ENCODE peak calls at places on chromosome 4, in nine cellular contexts. G is stomach, H is ovary, E is heart right ventricle, Q is mammary epithelial cell, X is H9, D is fibroblast of lung, B is right cardiac atrium, I is neural progenitor cell. V is an unnamed sample.

GRCh38 chr4:79528241-79528706 is 120.2 kb upstream of the GK2 start:
- DNase-seq in X (no peak), E (no peak), I (no peak), G (no peak), Q (peak; percentile 52), D (peak; percentile 61), H (no peak), B (peak; percentile 35), V (no peak)

GRCh38 chr4:168631241-168632151 is 134.6 kb downstream of the PALLD start:
- DNase-seq in H (peak; percentile 78), Q (peak; percentile 80), B (peak; percentile 86), G (peak; percentile 69), I (peak; percentile 94), X (peak; percentile 73), D (peak; percentile 82), E (peak; percentile 75), V (peak; percentile 58)

GRCh38 chr4:48046059-48046458 is 29.5 kb downstream of the NIPAL1 start:
- DNase-seq in H (no peak), I (no peak), G (peak; percentile 50), X (no peak), Q (no peak), B (no peak), D (no peak), E (no peak), V (no peak)

GRCh38 chr4:136495076-136495475 is 1037.2 kb downstream of the PCDH18 start:
- DNase-seq in D (no peak), E (no peak), I (peak; percentile 3), X (no peak), G (no peak), Q (no peak), H (no peak), B (no peak), V (no peak)

GRCh38 chr4:75037253-75037652 is 104.3 kb downstream of the PARM1 start:
- DNase-seq in G (no peak), B (no peak), H (no peak), I (no peak), E (no peak), Q (no peak), X (no peak), D (no peak), V (no peak)

GRCh38 chr4:133147922-133148689 is 988 bp upstream of the PCDH10 start:
- DNase-seq in G (no peak), X (peak; percentile 55), Q (no peak), I (peak; percentile 78), H (no peak), E (peak; percentile 15), D (peak; percentile 79), B (peak; percentile 73), V (no peak)

GRCh38 chr4:95141376-95141775 is 383.6 kb downstream of the BMPR1B start:
- DNase-seq in G (no peak), E (no peak), X (no peak), D (no peak), I (no peak), B (no peak), H (no peak), Q (no peak), V (no peak)

GRCh38 chr4:106864231-106864630 is 171.9 kb downstream of the DKK2 start:
- DNase-seq in I (no peak), H (no peak), E (no peak), G (no peak), B (no peak), Q (no peak), D (peak; percentile 86), X (no peak), V (no peak)

GRCh38 chr4:98151145-98151929 is 8.1 kb upstream of the STPG2 start:
- DNase-seq in I (no peak), D (no peak), G (no peak), X (no peak), H (no peak), Q (no peak), B (no peak), E (no peak), V (no peak)

GRCh38 chr4:158861766-158862165 is 92.9 kb downstream of the FNIP2 start:
- DNase-seq in E (no peak), G (no peak), I (peak; percentile 11), B (no peak), H (no peak), D (no peak), X (no peak), Q (no peak), V (no peak)

GRCh38 chr4:56731857-56732256 is 50.8 kb upstream of the HOPX start:
- DNase-seq in H (no peak), D (no peak), I (no peak), B (peak; percentile 81), G (no peak), Q (no peak), X (no peak), E (peak; percentile 22), V (no peak)

GRCh38 chr4:143336828-143337599 is at the start of gene GAB1:
- DNase-seq in H (peak; percentile 81), E (peak; percentile 80), G (peak; percentile 77), X (peak; percentile 85), Q (peak; percentile 82), D (peak; percentile 83), I (peak; percentile 94), B (peak; percentile 91), V (peak; percentile 88)

GRCh38 chr4:80042821-80043220 is 30.2 kb downstream of the ANTXR2 start:
- DNase-seq in H (no peak), Q (no peak), X (no peak), I (no peak), E (no peak), D (no peak), B (no peak), G (no peak), V (no peak)

GRCh38 chr4:143286058-143286457 is 50.6 kb upstream of the GAB1 start:
- DNase-seq in X (no peak), G (no peak), E (no peak), Q (no peak), I (no peak), H (no peak), D (no peak), B (no peak), V (no peak)

GRCh38 chr4:119034276-119035008 is 101.2 kb upstream of the MYOZ2 start:
- DNase-seq in Q (no peak), D (peak; percentile 55), G (no peak), B (no peak), X (peak; percentile 42), H (no peak), I (no peak), E (no peak), V (no peak)

GRCh38 chr4:3599951-3600350 is 67.7 kb upstream of the LRPAP1 start:
- DNase-seq in X (no peak), E (no peak), Q (no peak), D (no peak), H (no peak), G (no peak), I (peak; percentile 34), B (no peak), V (no peak)

GRCh38 chr4:37661643-37662221 is 24.4 kb downstream of the RELL1 start:
- DNase-seq in B (no peak), I (no peak), E (no peak), G (no peak), Q (no peak), D (peak; percentile 79), X (no peak), H (no peak), V (no peak)
- H3K27ac ChIP-seq in B (no peak overlapping the region), I (no peak overlapping the region), E (no peak overlapping the region), G (no peak overlapping the region), Q (no peak overlapping the region), D (no peak overlapping the region), X (no peak overlapping the region), H (no peak overlapping the region), V (no peak overlapping the region)

GRCh38 chr4:373062-373839 is 35.6 kb downstream of the ZNF141 start:
- DNase-seq in X (no peak), D (no peak), Q (no peak), H (no peak), B (no peak), G (no peak), E (no peak), I (no peak), V (no peak)

DNA sequence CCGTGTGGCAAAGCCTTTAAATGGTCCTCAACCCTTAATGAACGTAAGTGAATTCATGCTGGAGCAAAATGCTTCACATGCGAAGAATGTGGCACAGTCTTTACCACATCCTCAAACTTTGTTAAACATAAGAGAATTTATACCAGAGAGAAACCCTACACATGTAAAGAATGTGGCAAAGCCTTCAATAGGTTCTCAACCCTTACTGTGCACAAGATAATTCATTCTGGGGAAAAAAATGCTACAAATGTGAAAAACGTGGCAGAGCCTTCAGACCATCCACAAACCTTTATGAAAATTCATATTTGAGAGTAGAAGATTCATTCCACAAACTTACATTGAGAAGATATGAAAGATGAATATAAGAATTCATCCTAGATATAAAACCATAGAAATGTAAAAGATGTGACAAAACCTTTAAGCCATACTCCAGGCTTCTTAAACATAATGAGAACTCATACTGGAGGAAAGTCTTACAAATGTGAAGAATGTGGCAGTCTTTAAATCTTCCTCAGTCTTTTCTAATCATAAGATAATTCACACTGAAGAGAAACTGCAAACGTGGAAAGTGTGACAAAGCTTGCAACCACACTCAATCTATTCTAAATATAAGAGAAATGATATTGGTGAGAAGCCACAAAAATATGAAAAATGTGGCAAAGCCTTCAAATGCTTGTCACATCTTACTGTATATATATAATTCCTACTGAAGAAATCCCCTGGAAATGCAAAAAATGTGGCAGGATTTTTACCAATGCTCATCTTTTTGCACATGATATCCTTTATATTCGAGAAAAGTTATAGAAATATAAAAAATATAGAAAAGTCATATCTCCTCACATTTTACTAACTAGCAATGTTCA is 36.9 kb downstream of the ZNF141 start:
- DNase-seq in D (no peak), X (no peak), B (no peak), I (no peak), Q (no peak), H (no peak), E (no peak), G (no peak), V (no peak)
- H3K9me3 ChIP-seq in D (peaks cover 5% of the 10 kb centered on the region), X (peaks cover 84% of the 10 kb centered on the region), B (peaks cover 17% of the 10 kb centered on the region), I (peaks cover 86% of the 10 kb centered on the region), Q (peaks cover 56% of the 10 kb centered on the region), H (peaks cover 24% of the 10 kb centered on the region), E (peaks cover 35% of the 10 kb centered on the region), G (peaks cover 60% of the 10 kb centered on the region), V (peaks cover 39% of the 10 kb centered on the region)

DNA sequence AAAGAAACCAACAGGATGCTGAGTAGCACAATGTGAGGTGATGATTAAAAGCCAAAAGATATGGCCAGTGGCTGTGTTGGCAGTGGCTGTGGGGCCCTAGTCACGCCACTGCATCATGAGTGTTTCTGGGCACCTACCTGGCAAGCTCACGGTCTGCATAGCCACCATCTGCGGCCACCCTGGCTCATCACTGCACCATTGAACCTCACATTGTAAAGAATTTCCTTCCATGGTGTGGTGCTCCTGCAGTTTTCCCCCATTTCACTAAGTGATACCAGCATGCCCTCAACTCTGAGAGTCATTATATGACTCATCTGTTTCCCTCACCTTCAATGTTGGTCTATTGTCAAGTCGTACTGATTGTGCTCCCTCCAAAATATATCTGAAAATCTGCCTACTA is 45.5 kb upstream of the CLNK start:
- DNase-seq in H (no peak), Q (no peak), D (no peak), I (no peak), G (no peak), X (no peak), B (no peak), E (no peak), V (no peak)
- H3K27ac ChIP-seq in H (no peak overlapping the region), Q (no peak overlapping the region), D (no peak overlapping the region), I (no peak overlapping the region), G (no peak overlapping the region), X (no peak overlapping the region), B (no peak overlapping the region), E (no peak overlapping the region), V (no peak overlapping the region)

DNA sequence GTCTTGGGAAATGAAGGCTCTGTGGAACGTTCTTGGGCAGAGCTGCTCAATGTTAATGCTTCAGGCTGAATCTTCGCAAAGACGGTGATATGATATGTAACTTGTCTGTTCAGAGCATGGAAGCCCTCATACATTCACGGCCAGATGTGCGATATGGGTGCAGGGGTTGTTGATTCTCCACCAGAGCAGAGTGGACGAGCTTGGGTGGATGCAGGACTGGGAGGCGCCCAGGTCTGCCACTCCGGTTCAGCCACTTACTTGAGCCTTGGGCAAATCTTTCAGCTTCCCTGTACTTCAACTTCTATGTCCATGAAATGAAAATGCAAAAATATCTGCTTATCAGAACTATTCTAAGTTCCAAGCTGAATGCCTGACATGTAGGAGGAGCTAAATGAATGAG is 47.4 kb upstream of the MND1 start:
- DNase-seq in B (no peak), Q (no peak), D (no peak), H (no peak), X (no peak), E (no peak), I (no peak), G (no peak), V (no peak)
- H3K9me3 ChIP-seq in B (no peaks in the 10 kb centered on the region), Q (no peaks in the 10 kb centered on the region), D (no peaks in the 10 kb centered on the region), H (no peaks in the 10 kb centered on the region), X (no peaks in the 10 kb centered on the region), E (no peaks in the 10 kb centered on the region), I (no peaks in the 10 kb centered on the region), G (no peaks in the 10 kb centered on the region), V (no peaks in the 10 kb centered on the region)